ENCODE peak calls at places on chromosomes 2 and 18, in seven cellular contexts. P is spleen, O is body of pancreas, U is heart left ventricle, E is uterus, S is ovary, V is Peyer's patch. N is an unnamed sample.

GRCh38 chr2:144990661-144991060 is 470.7 kb upstream of the ZEB2 start:
- DNase-seq in E (no peak), O (no peak), S (no peak), V (no peak), U (no peak), P (no peak), N (no peak)

GRCh38 chr2:175729049-175729706 is 272.9 kb downstream of the LNPK start:
- DNase-seq in S (no peak), E (no peak), P (no peak), V (no peak), U (no peak), O (no peak), N (no peak)

GRCh38 chr2:128821010-128821409 is 502.3 kb upstream of the HS6ST1 start:
- DNase-seq in U (no peak), E (no peak), O (no peak), P (no peak), S (no peak), V (no peak), N (no peak)

GRCh38 chr2:37798315-37799005 is 126.6 kb upstream of the RMDN2 start:
- DNase-seq in E (no peak), P (no peak), V (no peak), U (no peak), S (no peak), O (no peak), N (no peak)

GRCh38 chr2:16330571-16331351 is 334.9 kb downstream of the CYRIA start:
- DNase-seq in E (no peak), S (no peak), V (no peak), P (no peak), O (no peak), U (peak; percentile 59), N (no peak)

GRCh38 chr2:227871375-227871788 is at the start of gene DAW1:
- DNase-seq in P (peak; percentile 81), U (no peak), S (peak; percentile 14), V (no peak), E (no peak), O (peak; percentile 56), N (peak; percentile 82)

GRCh38 chr18:46712406-46712805 is 44.4 kb downstream of the ST8SIA5 start:
- DNase-seq in S (peak; percentile 31), P (no peak), E (no peak), U (no peak), O (no peak), V (no peak), N (no peak)

GRCh38 chr2:128949360-128949759 is 630.7 kb upstream of the HS6ST1 start:
- DNase-seq in P (no peak), O (no peak), E (no peak), V (no peak), S (no peak), U (no peak), N (no peak)

GRCh38 chr2:167832840-167833239 is 414.6 kb downstream of the STK39 start:
- DNase-seq in U (no peak), E (no peak), V (no peak), S (no peak), O (no peak), P (no peak), N (no peak)

GRCh38 chr2:164066095-164066494 is 330.3 kb upstream of the FIGN start:
- DNase-seq in P (no peak), V (no peak), O (no peak), S (no peak), E (no peak), U (no peak), N (no peak)

GRCh38 chr18:75635096-75635495 is 207.6 kb upstream of the SMIM21 start:
- DNase-seq in V (no peak), O (no peak), U (no peak), P (no peak), S (no peak), E (no peak), N (no peak)

DNA sequence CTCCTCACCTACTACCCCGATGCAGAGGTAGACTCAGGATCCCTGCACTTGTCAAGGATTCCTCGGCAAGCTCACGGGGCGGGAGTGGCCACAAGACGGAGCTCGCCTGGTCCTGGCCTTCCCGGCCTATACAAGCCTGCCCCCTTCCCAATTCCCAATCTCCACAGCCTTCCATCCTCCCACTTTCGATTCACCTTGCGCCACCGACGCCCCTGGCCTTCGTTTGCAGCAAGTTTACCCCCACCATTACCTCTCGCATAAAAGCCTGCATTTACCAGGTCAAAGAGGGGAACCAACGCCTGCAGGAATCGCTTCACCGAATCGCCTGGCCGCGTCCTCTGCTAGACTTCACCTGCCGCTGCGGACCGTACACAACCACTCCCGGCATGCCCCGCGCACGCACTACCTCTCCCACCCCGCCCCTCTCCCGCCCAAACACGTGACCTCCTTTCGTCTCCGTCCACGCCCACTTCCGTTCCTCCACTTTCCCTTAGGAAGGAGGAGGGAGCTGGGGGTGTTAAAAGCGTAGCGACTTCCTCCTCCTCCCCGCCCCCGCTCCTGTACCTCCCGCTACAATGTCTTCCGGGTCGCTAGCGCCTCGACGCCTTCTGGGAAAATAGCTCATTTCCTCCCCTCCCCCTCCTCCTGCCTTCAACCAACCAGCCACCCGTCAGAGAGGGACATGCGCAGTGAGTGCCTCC is at the start of gene ORC4:
- DNase-seq in S (peak; percentile 98), U (peak; percentile 99), V (peak; percentile 100), E (peak; percentile 97), P (peak; percentile 99), O (peak; percentile 99), N (peak; percentile 99)
- TF ChIP-seq POLR2A in S (peak; percentile 15), U (no peak), V (peak; percentile 77), E (peak; percentile 49), P (peak; percentile 12), O (peak; percentile 88), N (no peak)

GRCh38 chr2:18558458-18558857 is 2.0 kb downstream of the RDH14 start:
- DNase-seq in S (no peak), O (no peak), E (no peak), U (no peak), V (no peak), P (no peak), N (no peak)

GRCh38 chr2:18560797-18561085 is 288 bp upstream of the RDH14 start:
- DNase-seq in V (no peak), P (no peak), E (no peak), O (no peak), U (no peak), S (no peak), N (no peak)

GRCh38 chr2:18557121-18557520 is 3.3 kb downstream of the RDH14 start:
- DNase-seq in P (no peak), E (no peak), U (no peak), V (no peak), S (no peak), O (no peak), N (no peak)

GRCh38 chr2:18559531-18559930 is 922 bp downstream of the RDH14 start:
- DNase-seq in E (no peak), U (no peak), O (no peak), V (no peak), S (no peak), P (no peak), N (no peak)

DNA sequence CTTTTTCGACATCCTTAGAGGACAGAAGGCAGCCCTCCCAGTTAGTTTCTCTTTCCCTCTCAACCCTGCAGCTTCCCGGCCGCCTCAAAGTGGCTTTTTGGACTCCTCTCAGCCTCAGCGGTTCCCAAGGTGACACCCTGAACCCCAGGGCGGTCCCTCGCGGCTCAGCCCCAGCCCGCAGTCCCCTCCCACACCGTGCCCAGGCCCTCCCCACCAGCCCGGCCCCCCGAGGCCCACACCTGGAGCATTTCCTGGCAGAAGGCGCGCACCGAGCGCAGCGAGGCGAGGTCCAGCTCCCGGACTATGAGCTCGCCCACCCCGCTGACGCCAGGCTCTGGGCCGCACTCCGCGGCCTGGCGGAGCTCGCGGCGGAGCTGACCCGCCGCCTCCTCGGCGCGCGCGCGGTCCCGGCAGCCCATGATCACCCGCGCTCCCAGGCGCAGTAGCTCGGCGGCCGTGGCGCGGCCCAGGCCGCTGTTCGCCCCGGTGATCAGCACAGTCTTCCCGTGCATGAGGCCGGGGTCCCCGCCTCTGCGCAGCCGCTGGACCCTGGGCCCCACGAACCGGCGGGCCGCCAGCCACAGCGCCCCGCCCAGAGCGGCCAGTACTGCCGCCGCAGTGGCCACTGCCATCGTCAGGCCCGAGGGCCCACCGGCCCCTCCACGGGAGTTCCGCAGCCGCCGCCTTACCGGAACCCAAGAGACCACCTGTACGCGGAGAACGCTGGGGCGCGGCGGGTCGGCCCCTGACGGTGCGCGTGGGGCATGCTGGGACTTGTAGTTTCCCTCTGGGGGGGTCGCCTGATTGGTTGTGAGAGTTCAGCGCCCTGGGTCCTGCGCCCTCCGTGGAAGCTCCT is at the start of gene RDH14:
- DNase-seq in V (peak; percentile 93), S (peak; percentile 97), U (peak; percentile 96), O (peak; percentile 91), P (peak; percentile 97), E (peak; percentile 96), N (peak; percentile 94)
- TF ChIP-seq POLR2A in V (peak; percentile 85), S (peak; percentile 62), U (peak; percentile 3), O (peak; percentile 71), P (peak; percentile 23), E (peak; percentile 54), N (no peak)

GRCh38 chr2:174245065-174245464 is 3.3 kb downstream of the OLA1 start:
- DNase-seq in P (no peak), E (no peak), U (no peak), O (no peak), S (no peak), V (no peak), N (no peak)

GRCh38 chr2:174248998-174249592 is 763 bp upstream of the OLA1 start:
- DNase-seq in S (no peak), O (no peak), V (no peak), U (no peak), P (no peak), E (no peak), N (no peak)

GRCh38 chr2:174246944-174247381 is 1.4 kb downstream of the OLA1 start:
- DNase-seq in P (no peak), O (no peak), V (no peak), S (no peak), U (no peak), E (no peak), N (no peak)

GRCh38 chr2:174247474-174248186 is 702 bp downstream of the OLA1 start:
- DNase-seq in S (no peak), V (no peak), E (no peak), U (no peak), O (no peak), P (no peak), N (peak; percentile 15)

DNA sequence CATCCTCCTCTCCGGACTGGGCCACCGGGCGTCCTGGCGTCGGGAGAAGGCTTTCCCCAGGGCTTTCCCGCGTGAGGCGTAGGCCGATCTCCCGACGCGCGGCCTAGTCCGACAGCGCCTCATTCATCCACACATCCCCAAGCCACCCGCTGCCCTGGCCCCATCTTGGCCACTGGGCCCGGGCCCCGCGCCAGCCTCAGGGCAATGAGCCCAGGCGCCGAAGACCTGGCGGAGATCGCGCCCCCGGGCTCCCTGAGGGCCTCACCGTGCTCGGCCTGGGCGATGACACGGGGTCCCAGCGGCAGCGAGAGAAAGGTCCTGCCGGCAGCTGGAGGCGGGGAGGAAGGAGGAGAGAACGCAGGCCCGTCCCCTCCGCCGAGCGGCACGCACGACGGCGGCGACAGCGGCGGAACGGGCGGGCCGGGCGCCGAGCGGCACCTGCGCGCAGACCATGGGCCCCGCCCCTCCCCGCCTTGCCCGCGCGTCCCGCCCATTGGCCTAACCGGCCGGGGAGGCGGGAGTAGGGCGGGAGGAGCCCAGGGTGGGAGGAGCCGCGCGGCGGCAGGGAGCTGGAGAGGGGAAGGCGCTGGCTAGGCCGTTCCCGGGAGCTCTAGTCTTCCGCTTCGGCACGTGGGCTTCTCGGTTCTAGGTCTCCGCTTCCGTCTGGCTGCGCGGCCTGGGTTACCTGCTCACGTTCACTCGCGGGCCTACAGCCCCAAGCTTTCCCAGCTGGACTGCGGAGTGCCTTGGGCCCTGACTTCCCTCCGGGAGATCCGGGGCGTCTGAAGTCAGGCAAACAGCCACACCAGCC is at the start of gene OLA1:
- DNase-seq in U (peak; percentile 94), O (peak; percentile 97), S (peak; percentile 90), E (peak; percentile 92), V (peak; percentile 91), P (peak; percentile 99), N (peak; percentile 98)
- TF ChIP-seq POLR2A in U (no peak), O (peak; percentile 91), S (peak; percentile 66), E (peak; percentile 50), V (peak; percentile 19), P (peak; percentile 18), N (no peak)

GRCh38 chr2:85604568-85605339 is 2.3 kb upstream of the TMEM150A start:
- DNase-seq in S (no peak), U (no peak), V (no peak), O (no peak), E (no peak), P (no peak), N (no peak)
- TF ChIP-seq POLR2A in S (no peak), U (no peak), V (no peak), O (no peak), E (no peak), P (no peak), N (no peak)